ENCODE peak calls at places on chromosomes 1 and 21, in ten cellular contexts. One of them, this sample, is unnamed.

GRCh38 chr1:71191520-71191919 is 110.7 kb upstream of the ZRANB2 start:
- DNase-seq in Peyer's patch: no peak
- DNase-seq in brain microvascular endothelial cell: no peak
- DNase-seq in naive thymus-derived CD4-positive, alpha-beta T cell: no peak
- DNase-seq in heart right ventricle: no peak
- DNase-seq in astrocyte: no peak
- DNase-seq in neural progenitor cell: no peak
- DNase-seq in left lung: no peak
- DNase-seq in body of pancreas: no peak
- DNase-seq in left ventricle myocardium inferior: no peak
- DNase-seq in this sample: no peak

GRCh38 chr1:228875741-228876140 is 140.5 kb downstream of the RHOU start:
- DNase-seq in left lung: no peak
- DNase-seq in heart right ventricle: no peak
- DNase-seq in neural progenitor cell: no peak
- DNase-seq in left ventricle myocardium inferior: no peak
- DNase-seq in Peyer's patch: no peak
- DNase-seq in body of pancreas: no peak
- DNase-seq in naive thymus-derived CD4-positive, alpha-beta T cell: no peak
- DNase-seq in brain microvascular endothelial cell: no peak
- DNase-seq in astrocyte: no peak
- DNase-seq in this sample: no peak

GRCh38 chr21:45981641-45982255 is at the start of gene COL6A1:
- DNase-seq in heart right ventricle: peak
- DNase-seq in neural progenitor cell: peak
- DNase-seq in body of pancreas: peak
- DNase-seq in astrocyte: peak
- DNase-seq in Peyer's patch: peak
- DNase-seq in naive thymus-derived CD4-positive, alpha-beta T cell: peak
- DNase-seq in brain microvascular endothelial cell: no peak
- DNase-seq in left ventricle myocardium inferior: peak
- DNase-seq in left lung: no peak
- DNase-seq in this sample: peak

GRCh38 chr1:65812065-65812464 is 19.4 kb downstream of the PDE4B start:
- DNase-seq in Peyer's patch: no peak
- DNase-seq in left ventricle myocardium inferior: peak
- DNase-seq in naive thymus-derived CD4-positive, alpha-beta T cell: peak
- DNase-seq in brain microvascular endothelial cell: peak
- DNase-seq in left lung: peak
- DNase-seq in body of pancreas: no peak
- DNase-seq in neural progenitor cell: no peak
- DNase-seq in astrocyte: peak
- DNase-seq in heart right ventricle: peak
- DNase-seq in this sample: no peak

GRCh38 chr21:44998086-44998620 is 58.3 kb downstream of the SLX9 start:
- DNase-seq in heart right ventricle: no peak
- DNase-seq in Peyer's patch: no peak
- DNase-seq in astrocyte: no peak
- DNase-seq in left lung: no peak
- DNase-seq in naive thymus-derived CD4-positive, alpha-beta T cell: no peak
- DNase-seq in brain microvascular endothelial cell: no peak
- DNase-seq in neural progenitor cell: no peak
- DNase-seq in body of pancreas: no peak
- DNase-seq in left ventricle myocardium inferior: no peak
- DNase-seq in this sample: no peak

GRCh38 chr1:4170548-4170947 is 270.5 kb upstream of the C1orf174 start:
- DNase-seq in left ventricle myocardium inferior: no peak
- DNase-seq in body of pancreas: no peak
- DNase-seq in naive thymus-derived CD4-positive, alpha-beta T cell: no peak
- DNase-seq in Peyer's patch: no peak
- DNase-seq in neural progenitor cell: no peak
- DNase-seq in heart right ventricle: no peak
- DNase-seq in astrocyte: no peak
- DNase-seq in left lung: no peak
- DNase-seq in brain microvascular endothelial cell: no peak
- DNase-seq in this sample: no peak

GRCh38 chr1:9589144-9589718 is 520 bp downstream of the TMEM201 start:
- DNase-seq in naive thymus-derived CD4-positive, alpha-beta T cell: peak
- DNase-seq in left ventricle myocardium inferior: no peak
- DNase-seq in body of pancreas: peak
- DNase-seq in left lung: no peak
- DNase-seq in brain microvascular endothelial cell: peak
- DNase-seq in neural progenitor cell: peak
- DNase-seq in heart right ventricle: no peak
- DNase-seq in Peyer's patch: peak
- DNase-seq in astrocyte: peak
- DNase-seq in this sample: no peak

GRCh38 chr1:2628191-2628932 is 4.5 kb downstream of the MMEL1 start:
- DNase-seq in left lung: no peak
- DNase-seq in astrocyte: no peak
- DNase-seq in Peyer's patch: no peak
- DNase-seq in left ventricle myocardium inferior: no peak
- DNase-seq in brain microvascular endothelial cell: no peak
- DNase-seq in heart right ventricle: no peak
- DNase-seq in body of pancreas: no peak
- DNase-seq in neural progenitor cell: peak
- DNase-seq in naive thymus-derived CD4-positive, alpha-beta T cell: no peak
- DNase-seq in this sample: no peak

GRCh38 chr1:225670806-225671733 is 18.1 kb upstream of the ENAH start:
- DNase-seq in neural progenitor cell: no peak
- DNase-seq in heart right ventricle: no peak
- DNase-seq in brain microvascular endothelial cell: no peak
- DNase-seq in naive thymus-derived CD4-positive, alpha-beta T cell: no peak
- DNase-seq in left ventricle myocardium inferior: no peak
- DNase-seq in Peyer's patch: no peak
- DNase-seq in body of pancreas: no peak
- DNase-seq in left lung: no peak
- DNase-seq in astrocyte: peak
- DNase-seq in this sample: no peak

DNA sequence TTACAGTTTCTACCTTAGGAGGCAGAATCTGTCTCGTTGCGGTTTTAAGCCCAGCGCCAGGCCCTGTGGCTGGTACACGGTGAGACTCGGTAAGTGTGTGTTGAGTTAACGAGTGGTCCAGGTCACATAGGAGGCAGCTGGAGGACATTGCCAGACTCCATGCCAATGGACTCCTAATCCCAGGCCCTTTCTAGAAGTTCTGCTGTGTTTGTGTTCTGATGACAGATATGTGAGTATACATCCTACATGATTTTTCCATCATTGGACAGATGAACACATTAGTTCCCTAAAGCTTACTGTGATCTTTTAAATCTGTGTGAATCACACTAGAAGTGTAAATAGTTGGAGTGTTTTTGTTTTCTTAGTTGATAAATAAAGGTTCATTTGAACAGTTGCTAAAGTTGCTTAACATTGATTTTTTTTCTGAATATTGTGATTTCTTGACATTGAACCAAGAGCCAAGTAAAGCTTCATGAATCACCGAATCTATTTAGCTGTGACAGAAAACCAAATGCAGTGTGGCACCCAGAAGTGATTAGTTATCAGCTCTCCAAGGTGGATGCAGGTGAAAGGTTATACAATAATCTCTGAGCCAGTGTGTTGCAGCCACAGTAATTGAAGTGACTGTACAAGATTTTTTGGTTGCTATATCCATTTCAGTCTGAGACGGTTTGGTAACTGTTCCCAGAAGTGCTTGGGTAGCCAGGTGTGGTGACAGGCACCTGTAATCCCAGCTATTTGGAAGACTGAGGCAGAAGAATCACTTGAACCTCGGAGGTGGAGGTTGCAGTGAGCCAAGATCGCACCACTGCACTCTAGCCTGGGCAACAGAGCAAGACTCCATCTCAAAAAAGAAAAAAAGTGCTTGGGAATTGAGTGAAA is 46.3 kb downstream of the DOP1B start:
- DNase-seq in neural progenitor cell: no peak
- DNase-seq in Peyer's patch: no peak
- DNase-seq in body of pancreas: no peak
- DNase-seq in heart right ventricle: no peak
- DNase-seq in naive thymus-derived CD4-positive, alpha-beta T cell: no peak
- DNase-seq in left ventricle myocardium inferior: no peak
- DNase-seq in left lung: no peak
- DNase-seq in brain microvascular endothelial cell: no peak
- DNase-seq in astrocyte: no peak
- DNase-seq in this sample: no peak
- H3K27ac ChIP-seq in neural progenitor cell: no peak
- H3K27ac ChIP-seq in Peyer's patch: peak
- H3K27ac ChIP-seq in body of pancreas: peak
- H3K27ac ChIP-seq in heart right ventricle: no peak
- H3K27ac ChIP-seq in naive thymus-derived CD4-positive, alpha-beta T cell: no peak
- H3K27ac ChIP-seq in left ventricle myocardium inferior: peak
- H3K27ac ChIP-seq in left lung: no peak
- H3K27ac ChIP-seq in brain microvascular endothelial cell: no peak
- H3K27ac ChIP-seq in astrocyte: peak
- H3K27ac ChIP-seq in this sample: no peak

DNA sequence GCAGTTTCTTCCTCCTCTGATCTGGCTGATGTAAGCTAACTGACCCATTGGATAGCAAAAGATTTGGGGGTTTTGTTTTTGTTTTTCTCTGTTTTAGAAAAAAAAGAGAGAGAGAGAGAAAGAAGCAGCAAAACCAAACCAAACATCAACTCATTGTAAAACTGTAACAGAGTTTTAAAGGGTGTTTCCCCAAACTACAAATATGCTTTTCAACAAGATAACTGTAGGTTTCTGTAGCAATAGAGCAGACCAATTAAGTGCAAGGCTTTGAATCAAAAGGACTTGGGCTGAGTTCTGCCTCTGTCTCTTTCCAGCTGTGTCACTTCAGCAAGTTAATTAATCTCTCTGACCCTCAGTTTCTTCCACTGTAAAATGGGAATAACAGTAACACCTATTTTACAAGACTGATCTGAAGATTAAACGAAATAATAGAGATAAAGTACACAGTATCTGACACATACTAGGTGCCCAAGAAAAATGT is 44.5 kb downstream of the RRAGC start:
- DNase-seq in body of pancreas: no peak
- DNase-seq in astrocyte: no peak
- DNase-seq in heart right ventricle: no peak
- DNase-seq in left lung: no peak
- DNase-seq in neural progenitor cell: no peak
- DNase-seq in naive thymus-derived CD4-positive, alpha-beta T cell: no peak
- DNase-seq in left ventricle myocardium inferior: no peak
- DNase-seq in Peyer's patch: no peak
- DNase-seq in brain microvascular endothelial cell: no peak
- DNase-seq in this sample: no peak
- H3K4me3 ChIP-seq in body of pancreas: no peak
- H3K4me3 ChIP-seq in astrocyte: no peak
- H3K4me3 ChIP-seq in heart right ventricle: no peak
- H3K4me3 ChIP-seq in left lung: no peak
- H3K4me3 ChIP-seq in neural progenitor cell: no peak
- H3K4me3 ChIP-seq in naive thymus-derived CD4-positive, alpha-beta T cell: no peak
- H3K4me3 ChIP-seq in left ventricle myocardium inferior: no peak
- H3K4me3 ChIP-seq in Peyer's patch: no peak
- H3K4me3 ChIP-seq in brain microvascular endothelial cell: no peak
- H3K4me3 ChIP-seq in this sample: no peak

GRCh38 chr1:178627037-178627436 is 98.0 kb upstream of the RALGPS2 start:
- DNase-seq in heart right ventricle: no peak
- DNase-seq in astrocyte: no peak
- DNase-seq in brain microvascular endothelial cell: no peak
- DNase-seq in left lung: no peak
- DNase-seq in naive thymus-derived CD4-positive, alpha-beta T cell: no peak
- DNase-seq in body of pancreas: no peak
- DNase-seq in neural progenitor cell: no peak
- DNase-seq in Peyer's patch: no peak
- DNase-seq in left ventricle myocardium inferior: no peak
- DNase-seq in this sample: no peak

GRCh38 chr1:178629549-178630154 is 95.4 kb upstream of the RALGPS2 start:
- DNase-seq in astrocyte: no peak
- DNase-seq in naive thymus-derived CD4-positive, alpha-beta T cell: no peak
- DNase-seq in body of pancreas: no peak
- DNase-seq in neural progenitor cell: no peak
- DNase-seq in left lung: no peak
- DNase-seq in heart right ventricle: no peak
- DNase-seq in brain microvascular endothelial cell: no peak
- DNase-seq in Peyer's patch: no peak
- DNase-seq in left ventricle myocardium inferior: no peak
- DNase-seq in this sample: no peak

GRCh38 chr1:178630418-178630817 is 94.6 kb upstream of the RALGPS2 start:
- DNase-seq in left lung: no peak
- DNase-seq in left ventricle myocardium inferior: no peak
- DNase-seq in body of pancreas: no peak
- DNase-seq in heart right ventricle: no peak
- DNase-seq in Peyer's patch: no peak
- DNase-seq in astrocyte: no peak
- DNase-seq in naive thymus-derived CD4-positive, alpha-beta T cell: no peak
- DNase-seq in brain microvascular endothelial cell: no peak
- DNase-seq in neural progenitor cell: no peak
- DNase-seq in this sample: no peak

GRCh38 chr1:178625695-178626094 is 99.3 kb upstream of the RALGPS2 start:
- DNase-seq in brain microvascular endothelial cell: no peak
- DNase-seq in astrocyte: no peak
- DNase-seq in Peyer's patch: no peak
- DNase-seq in heart right ventricle: no peak
- DNase-seq in left lung: no peak
- DNase-seq in left ventricle myocardium inferior: no peak
- DNase-seq in neural progenitor cell: no peak
- DNase-seq in naive thymus-derived CD4-positive, alpha-beta T cell: no peak
- DNase-seq in body of pancreas: no peak
- DNase-seq in this sample: peak

GRCh38 chr1:178628637-178629548 is 96.2 kb upstream of the RALGPS2 start:
- DNase-seq in body of pancreas: no peak
- DNase-seq in astrocyte: peak
- DNase-seq in brain microvascular endothelial cell: peak
- DNase-seq in neural progenitor cell: peak
- DNase-seq in left ventricle myocardium inferior: no peak
- DNase-seq in naive thymus-derived CD4-positive, alpha-beta T cell: no peak
- DNase-seq in Peyer's patch: no peak
- DNase-seq in heart right ventricle: peak
- DNase-seq in left lung: no peak
- DNase-seq in this sample: peak
- H3K27ac ChIP-seq in body of pancreas: no peak
- H3K27ac ChIP-seq in astrocyte: peak
- H3K27ac ChIP-seq in brain microvascular endothelial cell: no peak
- H3K27ac ChIP-seq in neural progenitor cell: peak
- H3K27ac ChIP-seq in left ventricle myocardium inferior: peak
- H3K27ac ChIP-seq in naive thymus-derived CD4-positive, alpha-beta T cell: no peak
- H3K27ac ChIP-seq in Peyer's patch: peak
- H3K27ac ChIP-seq in heart right ventricle: no peak
- H3K27ac ChIP-seq in left lung: no peak
- H3K27ac ChIP-seq in this sample: no peak

GRCh38 chr1:220887202-220887867 is 8.1 kb downstream of the HLX start:
- DNase-seq in naive thymus-derived CD4-positive, alpha-beta T cell: no peak
- DNase-seq in body of pancreas: peak
- DNase-seq in Peyer's patch: no peak
- DNase-seq in left ventricle myocardium inferior: no peak
- DNase-seq in neural progenitor cell: peak
- DNase-seq in brain microvascular endothelial cell: no peak
- DNase-seq in left lung: no peak
- DNase-seq in astrocyte: no peak
- DNase-seq in heart right ventricle: no peak
- DNase-seq in this sample: no peak
- H3K4me3 ChIP-seq in naive thymus-derived CD4-positive, alpha-beta T cell: no peak
- H3K4me3 ChIP-seq in body of pancreas: no peak
- H3K4me3 ChIP-seq in Peyer's patch: no peak
- H3K4me3 ChIP-seq in left ventricle myocardium inferior: peak
- H3K4me3 ChIP-seq in neural progenitor cell: peak
- H3K4me3 ChIP-seq in brain microvascular endothelial cell: peak
- H3K4me3 ChIP-seq in left lung: no peak
- H3K4me3 ChIP-seq in astrocyte: no peak
- H3K4me3 ChIP-seq in heart right ventricle: peak
- H3K4me3 ChIP-seq in this sample: peak